ENCODE peak calls at places on chromosomes 4 and X, in ten cellular contexts. G is AG08395; B is activated T-cell treated with anti-CD3 and anti-CD28 coated beads, Interleukin-2, amount 50 U/mL, for 72 hours; V is T-cell; S is progenitor cell of endocrine pancreas; H is GM20000; C is NCI-H1092; O is stimulated activated CD8-positive, alpha-beta memory T cell treated with anti-CD3 and anti-CD28 coated beads, Interleukin-7, amount 100 ng/mL, for 24 hours; M is NCI-H774; U is tibial artery. Y is an unnamed sample.

GRCh38 chr4:176034498-176034897 is 31.1 kb upstream of the WDR17 start:
- DNase-seq in G (peak), B (peak), M (no peak), H (no peak), O (no peak), S (no peak), C (no peak), U (no peak), V (no peak), Y (peak)

GRCh38 chr4:151045907-151046306 is 30.8 kb upstream of the LRBA start:
- DNase-seq in U (no peak), C (peak), S (no peak), O (no peak), V (no peak), G (no peak), B (no peak), H (peak), M (peak), Y (peak)

GRCh38 chr4:188154668-188155423 is 15.6 kb downstream of the TRIML1 start:
- DNase-seq in O (no peak), C (no peak), S (no peak), V (no peak), G (no peak), M (no peak), B (no peak), U (no peak), H (no peak), Y (no peak)

GRCh38 chrX:114451397-114451796 is 132.5 kb upstream of the HTR2C start:
- DNase-seq in H (no peak), M (no peak), V (no peak), O (no peak), G (no peak), B (no peak), U (no peak), S (no peak), C (no peak), Y (no peak)

GRCh38 chrX:38560776-38561125 is 591 bp upstream of the TSPAN7 start:
- DNase-seq in M (no peak), H (no peak), S (no peak), V (no peak), C (no peak), G (no peak), O (no peak), B (no peak), U (no peak), Y (no peak)

GRCh38 chrX:137418086-137418485 is 147.8 kb upstream of the ZIC3 start:
- DNase-seq in G (no peak), O (no peak), V (no peak), M (no peak), C (no peak), H (no peak), S (no peak), B (no peak), U (no peak), Y (no peak)

GRCh38 chr4:121228851-121229250 is 64.7 kb upstream of the TNIP3 start:
- DNase-seq in B (no peak), O (no peak), V (no peak), C (no peak), S (no peak), G (no peak), U (no peak), H (no peak), M (no peak), Y (no peak)

GRCh38 chrX:3638280-3638873 is 75.1 kb downstream of the PRKX start:
- DNase-seq in B (peak), U (no peak), V (no peak), H (peak), S (peak), O (no peak), G (peak), M (no peak), C (peak), Y (peak)

GRCh38 chrX:9379697-9380551 is 84.9 kb upstream of the TBL1X start:
- DNase-seq in B (no peak), U (no peak), C (no peak), V (no peak), M (no peak), O (no peak), G (peak), H (no peak), S (no peak), Y (no peak)

GRCh38 chrX:55161581-55161980 is 58.6 kb upstream of the PAGE5 start:
- DNase-seq in C (no peak), B (no peak), V (no peak), O (no peak), M (no peak), U (no peak), G (no peak), S (no peak), H (no peak), Y (no peak)

GRCh38 chrX:74242050-74242449 is 61.9 kb upstream of the ZCCHC13 start:
- DNase-seq in V (no peak), S (no peak), O (no peak), B (no peak), H (no peak), U (no peak), M (no peak), G (peak), C (no peak), Y (no peak)

GRCh38 chr4:92952426-92952825 is 648.7 kb downstream of the GRID2 start:
- DNase-seq in B (no peak), U (no peak), S (no peak), G (no peak), V (no peak), C (no peak), M (no peak), O (no peak), H (no peak), Y (no peak)

GRCh38 chr4:171919314-171919713 is 106.1 kb downstream of the GALNTL6 start:
- DNase-seq in M (no peak), H (no peak), V (no peak), S (no peak), U (no peak), G (no peak), O (no peak), B (no peak), C (no peak), Y (no peak)

GRCh38 chrX:23478056-23478455 is 143.4 kb downstream of the PTCHD1 start:
- DNase-seq in O (no peak), M (no peak), B (no peak), H (no peak), U (no peak), V (no peak), S (no peak), G (no peak), C (no peak), Y (no peak)

GRCh38 chrX:75155454-75155829 is 641 bp downstream of the ABCB7 start:
- DNase-seq in B (no peak), H (peak), M (no peak), V (no peak), S (no peak), U (no peak), G (no peak), C (no peak), O (no peak), Y (no peak)

GRCh38 chrX:48617542-48618340 is 20.4 kb downstream of the WDR13 start:
- DNase-seq in U (no peak), O (no peak), S (no peak), M (no peak), V (no peak), C (no peak), G (no peak), H (no peak), B (no peak), Y (no peak)

GRCh38 chr4:147820975-147821374 is 89.1 kb downstream of the ARHGAP10 start:
- DNase-seq in B (no peak), M (no peak), V (no peak), H (no peak), S (no peak), O (no peak), C (no peak), G (no peak), U (no peak), Y (no peak)

GRCh38 chr4:82696117-82696516 is 102.5 kb downstream of the SCD5 start:
- DNase-seq in U (no peak), V (no peak), S (no peak), H (no peak), M (no peak), B (no peak), C (no peak), O (no peak), G (no peak), Y (no peak)

GRCh38 chr4:11367371-11367770 is 61.3 kb downstream of the HS3ST1 start:
- DNase-seq in S (no peak), C (peak), G (no peak), M (no peak), H (no peak), O (no peak), U (peak), B (no peak), V (no peak), Y (no peak)

GRCh38 chr4:84927428-84927827 is 39.1 kb downstream of the WDFY3 start:
- DNase-seq in G (no peak), S (no peak), M (no peak), H (no peak), V (no peak), C (no peak), U (no peak), O (no peak), B (no peak), Y (no peak)

GRCh38 chrX:39560285-39560684 is 537.5 kb downstream of the BCOR start:
- DNase-seq in U (no peak), M (no peak), S (no peak), V (no peak), C (no peak), O (no peak), B (no peak), H (no peak), G (no peak), Y (no peak)